ENCODE peak calls at places on chromosomes 13 and 19, in ten cellular contexts. A, J, B, Q, X, W, S, F, M and I are unnamed samples. For H3K9me3, the result is how much of the 10 kb centered on the place peaks cover.

GRCh38 chr19:34310494-34310981 is 54.5 kb upstream of the GPI start:
- DNase-seq in Q (no peak), W (no peak), F (no peak), S (no peak), J (no peak), B (no peak), X (no peak), M (peak), A (no peak), I (no peak)

GRCh38 chr13:30191491-30192100 is 115.8 kb downstream of the KATNAL1 start:
- DNase-seq in B (no peak), A (no peak), Q (no peak), J (no peak), W (peak), F (no peak), S (no peak), M (no peak), X (no peak), I (no peak)

GRCh38 chr13:42116225-42116624 is 67.8 kb downstream of the DGKH start:
- DNase-seq in W (no peak), Q (no peak), X (no peak), M (no peak), J (no peak), A (no peak), F (no peak), B (no peak), S (no peak), I (no peak)

GRCh38 chr13:101514695-101515275 is 62.3 kb downstream of the ITGBL1 start:
- DNase-seq in F (peak), A (peak), W (peak), Q (no peak), J (no peak), B (peak), X (no peak), S (peak), M (no peak), I (peak)

GRCh38 chr13:74210693-74211393 is 76.6 kb upstream of the KLF12 start:
- DNase-seq in F (no peak), J (no peak), B (peak), M (no peak), X (no peak), S (peak), Q (peak), A (no peak), W (peak), I (no peak)

GRCh38 chr13:46315491-46316075 is 71.5 kb downstream of the RUBCNL start:
- DNase-seq in M (no peak), F (no peak), W (no peak), A (no peak), X (no peak), B (no peak), Q (no peak), S (no peak), J (no peak), I (no peak)

GRCh38 chr19:38617764-38618589 is at the start of gene MAP4K1:
- DNase-seq in F (peak), W (no peak), M (no peak), J (peak), X (peak), Q (no peak), B (no peak), A (peak), S (no peak), I (peak)

GRCh38 chr19:49862411-49863253 is 4.7 kb downstream of the PNKP start:
- DNase-seq in X (no peak), B (no peak), F (no peak), A (no peak), M (no peak), S (no peak), Q (no peak), W (no peak), J (no peak), I (no peak)

GRCh38 chr19:29629836-29630534 is 23.9 kb downstream of the POP4 start:
- DNase-seq in A (no peak), X (peak), Q (no peak), B (no peak), M (no peak), F (no peak), S (no peak), W (no peak), J (no peak), I (no peak)

GRCh38 chr13:33918199-33918932 is 100.4 kb downstream of the RFC3 start:
- DNase-seq in A (no peak), Q (no peak), B (peak), X (no peak), W (peak), S (peak), F (no peak), M (no peak), J (no peak), I (no peak)

GRCh38 chr19:52535831-52536800 is 8.6 kb downstream of the ZNF808 start:
- DNase-seq in Q (peak), M (peak), A (peak), B (peak), X (peak), J (peak), F (peak), W (peak), S (peak), I (peak)

GRCh38 chr19:49594157-49595005 is 3.4 kb downstream of the PRR12 start:
- DNase-seq in S (no peak), W (no peak), M (no peak), X (no peak), Q (no peak), A (no peak), J (no peak), B (no peak), F (no peak), I (no peak)

GRCh38 chr19:30224689-30225606 is 147.2 kb upstream of the ZNF536 start:
- DNase-seq in S (peak), J (no peak), Q (no peak), X (no peak), A (no peak), W (no peak), B (no peak), M (no peak), F (no peak), I (no peak)

GRCh38 chr19:38561658-38562057 is 56.1 kb downstream of the MAP4K1 start:
- DNase-seq in W (no peak), F (no peak), M (no peak), X (no peak), S (no peak), B (no peak), Q (no peak), A (no peak), J (no peak), I (no peak)

GRCh38 chr19:29525901-29526729 is at the start of gene VSTM2B:
- DNase-seq in J (no peak), X (no peak), Q (no peak), B (no peak), S (no peak), W (no peak), M (no peak), F (no peak), A (no peak), I (no peak)

GRCh38 chr19:21767065-21767800 is at the start of gene ZNF100:
- DNase-seq in J (peak), Q (peak), S (peak), W (peak), M (peak), A (peak), B (peak), F (peak), X (peak), I (peak)

GRCh38 chr19:2455481-2456300 is 1.1 kb downstream of the LMNB2 start:
- DNase-seq in A (peak), J (peak), Q (no peak), B (no peak), W (no peak), S (no peak), X (peak), M (no peak), F (peak), I (peak)

GRCh38 chr19:18603255-18603957 is 3.2 kb downstream of the CRLF1 start:
- DNase-seq in W (no peak), J (no peak), B (no peak), F (no peak), S (no peak), M (no peak), A (no peak), X (no peak), Q (no peak), I (no peak)

DNA sequence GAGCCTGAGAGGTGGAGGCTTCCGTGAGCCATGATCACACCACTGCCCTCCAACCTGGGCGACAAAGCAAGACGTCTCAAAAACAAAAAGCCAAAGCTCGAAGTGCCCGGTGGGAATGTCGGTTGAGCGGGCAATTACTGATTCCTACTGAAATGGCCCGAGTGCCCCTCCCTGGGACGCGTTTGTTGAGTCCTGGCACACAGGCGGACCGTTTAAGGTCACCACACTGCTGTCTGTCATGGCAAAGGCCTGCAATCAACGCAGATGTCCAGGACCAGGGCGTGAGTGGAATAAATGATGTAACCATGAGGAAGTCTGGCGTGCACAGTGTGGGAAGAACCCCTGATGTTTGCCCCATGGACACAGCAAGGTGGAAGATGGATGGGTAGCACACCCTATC is 19.2 kb upstream of the C2CD4C start:
- DNase-seq in F (no peak), B (no peak), S (no peak), W (no peak), Q (no peak), A (no peak), M (no peak), X (no peak), J (no peak), I (no peak)
- H3K9me3 ChIP-seq in F (under half), B (under half), S (under half), W (under half), Q (under half), A (under half), M (under half), X (under half), J (under half), I (under half)

GRCh38 chr19:44344255-44344654 is 12.2 kb downstream of the ZNF112 start:
- DNase-seq in S (no peak), W (no peak), Q (no peak), B (no peak), J (no peak), A (no peak), X (no peak), F (no peak), M (no peak), I (no peak)

GRCh38 chr19:44346556-44346955 is 9.9 kb downstream of the ZNF112 start:
- DNase-seq in J (no peak), W (no peak), B (no peak), A (no peak), Q (no peak), M (no peak), S (no peak), X (no peak), F (no peak), I (no peak)

GRCh38 chr19:44341794-44342193 is 14.7 kb downstream of the ZNF112 start:
- DNase-seq in W (no peak), F (no peak), B (no peak), M (no peak), S (no peak), A (no peak), X (no peak), Q (no peak), J (no peak), I (no peak)

GRCh38 chr19:44345969-44346368 is 10.5 kb downstream of the ZNF112 start:
- DNase-seq in M (no peak), A (peak), F (no peak), J (no peak), S (no peak), X (no peak), W (no peak), Q (no peak), B (no peak), I (no peak)
- H3K9me3 ChIP-seq in M (half or more), A (half or more), F (under half), J (under half), S (under half), X (under half), W (under half), Q (half or more), B (under half), I (under half)

DNA sequence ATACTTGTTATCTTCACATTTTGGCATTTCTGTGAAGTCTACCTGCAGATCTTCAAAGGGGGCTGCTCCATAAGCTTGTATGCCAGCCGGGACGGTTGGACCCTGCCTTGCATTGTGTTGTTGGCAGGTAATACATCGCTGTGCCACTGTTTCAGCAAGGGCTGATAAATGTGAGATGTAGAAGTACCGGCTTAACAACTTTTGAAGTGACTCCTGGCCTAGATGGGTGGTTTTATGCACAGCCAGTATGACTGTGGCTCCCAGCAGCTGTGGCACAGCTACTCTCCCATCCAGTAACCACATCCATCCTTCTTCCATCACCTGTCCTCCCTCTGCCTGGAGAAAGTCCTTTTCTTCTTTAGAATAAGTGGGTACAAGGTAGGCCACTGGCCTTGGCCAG is 19.7 kb downstream of the ZNF700 start:
- DNase-seq in A (no peak), Q (no peak), F (no peak), S (no peak), B (no peak), X (no peak), W (no peak), M (no peak), J (no peak), I (no peak)
- H3K9me3 ChIP-seq in A (half or more), Q (half or more), F (half or more), S (under half), B (under half), X (half or more), W (half or more), M (half or more), J (half or more), I (half or more)

DNA sequence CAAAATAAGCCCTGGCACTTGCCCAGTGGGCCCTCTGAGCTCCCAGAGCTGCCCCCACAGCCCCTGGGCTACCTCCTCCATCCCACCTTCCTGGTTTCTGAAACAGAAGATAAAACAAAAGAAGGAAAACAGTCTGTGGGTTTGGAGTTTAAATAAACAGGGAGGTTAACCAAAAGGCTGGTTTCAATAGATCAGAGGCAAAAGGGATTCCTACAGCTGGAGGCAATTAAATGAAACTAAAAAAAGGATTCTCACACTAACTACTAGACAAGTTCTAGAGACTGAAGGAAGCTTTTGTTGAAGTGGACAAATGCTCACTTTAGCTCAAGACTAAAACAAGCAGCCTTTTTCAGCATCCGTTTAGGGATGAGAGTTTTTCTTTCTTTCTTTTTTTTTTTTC is 569.8 kb downstream of the FGF9 start:
- DNase-seq in J (no peak), S (no peak), W (no peak), B (no peak), M (no peak), Q (no peak), F (no peak), A (no peak), X (no peak), I (no peak)
- H3K9me3 ChIP-seq in J (under half), S (under half), W (under half), B (under half), M (under half), Q (under half), F (under half), A (under half), X (under half), I (under half)

DNA sequence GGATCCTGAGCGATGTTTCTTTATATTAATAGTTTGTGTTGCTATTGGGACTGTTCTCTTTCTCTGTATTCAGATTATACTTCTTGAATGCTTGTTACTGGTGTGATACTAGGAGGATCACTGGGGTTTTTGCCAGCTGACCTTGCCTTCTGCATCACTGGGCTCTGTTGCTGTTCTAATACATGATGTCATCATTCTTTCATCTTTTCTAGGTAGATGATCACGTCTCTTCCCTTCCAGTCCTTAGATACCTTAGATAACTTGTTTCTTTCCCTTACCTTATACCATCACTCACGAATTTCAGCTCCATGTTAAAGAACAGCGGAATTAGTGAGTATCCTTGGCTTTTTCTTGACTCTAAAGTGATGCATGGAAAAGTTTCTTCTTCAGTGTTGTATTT is at the start of gene OR10H3:
- DNase-seq in W (no peak), B (no peak), S (no peak), X (no peak), M (no peak), F (no peak), A (no peak), Q (no peak), J (no peak), I (no peak)
- H3K9me3 ChIP-seq in W (under half), B (under half), S (under half), X (under half), M (under half), F (under half), A (under half), Q (under half), J (under half), I (under half)